ENCODE peak calls at places on chromosomes 11 and 22, in four cellular contexts. One of them, this sample, is unnamed.
A peak's percentile ranks its signal among the peaks of the same experiment; 100 is the strongest.

GRCh38 chr11:92295175-92296137 is 70.8 kb downstream of the FAT3 start:
- DNase-seq in K562: no peak
- DNase-seq in HepG2: no peak
- DNase-seq in GM12878: no peak
- DNase-seq in this sample: no peak

GRCh38 chr22:32808038-32808445 is 6.5 kb downstream of the TIMP3 start:
- DNase-seq in K562: no peak
- DNase-seq in HepG2: peak; percentile 84
- DNase-seq in GM12878: no peak
- DNase-seq in this sample: no peak

GRCh38 chr11:69327741-69328191 is 33.8 kb downstream of the MYEOV start:
- DNase-seq in K562: no peak
- DNase-seq in HepG2: no peak
- DNase-seq in GM12878: no peak
- DNase-seq in this sample: no peak

GRCh38 chr11:14029971-14030531 is 67.5 kb downstream of the SPON1 start:
- DNase-seq in K562: peak; percentile 9
- DNase-seq in HepG2: no peak
- DNase-seq in GM12878: no peak
- DNase-seq in this sample: no peak

GRCh38 chr11:12043959-12044772 is 35.7 kb upstream of the DKK3 start:
- DNase-seq in K562: peak; percentile 84
- DNase-seq in HepG2: peak; percentile 87
- DNase-seq in GM12878: no peak
- DNase-seq in this sample: peak; percentile 78

GRCh38 chr22:42410708-42411107 is 21.5 kb downstream of the NFAM1 start:
- DNase-seq in K562: no peak
- DNase-seq in HepG2: no peak
- DNase-seq in GM12878: no peak
- DNase-seq in this sample: no peak

GRCh38 chr11:45347343-45347742 is 61.2 kb upstream of the SYT13 start:
- DNase-seq in K562: no peak
- DNase-seq in HepG2: no peak
- DNase-seq in GM12878: no peak
- DNase-seq in this sample: no peak

GRCh38 chr22:50444663-50445062 is 30.2 kb downstream of the SBF1 start:
- DNase-seq in K562: no peak
- DNase-seq in HepG2: no peak
- DNase-seq in GM12878: no peak
- DNase-seq in this sample: no peak

GRCh38 chr22:27045103-27045940 is 387.9 kb downstream of the MIAT start:
- DNase-seq in K562: no peak
- DNase-seq in HepG2: no peak
- DNase-seq in GM12878: no peak
- DNase-seq in this sample: no peak

GRCh38 chr11:78809931-78810481 is 235.3 kb upstream of the NARS2 start:
- DNase-seq in K562: no peak
- DNase-seq in HepG2: no peak
- DNase-seq in GM12878: no peak
- DNase-seq in this sample: no peak

GRCh38 chr22:36017661-36018091 is 10.9 kb downstream of the RBFOX2 start:
- DNase-seq in K562: no peak
- DNase-seq in HepG2: no peak
- DNase-seq in GM12878: peak; percentile 68
- DNase-seq in this sample: no peak

GRCh38 chr11:59365621-59366020 is 6.9 kb downstream of the OR5AN1 start:
- DNase-seq in K562: no peak
- DNase-seq in HepG2: no peak
- DNase-seq in GM12878: no peak
- DNase-seq in this sample: no peak

GRCh38 chr11:64084962-64085710 is 49.4 kb downstream of the FLRT1 start:
- DNase-seq in K562: no peak
- DNase-seq in HepG2: peak; percentile 72
- DNase-seq in GM12878: no peak
- DNase-seq in this sample: no peak

GRCh38 chr11:23233075-23233474 is 372.8 kb upstream of the CCDC179 start:
- DNase-seq in K562: no peak
- DNase-seq in HepG2: no peak
- DNase-seq in GM12878: no peak
- DNase-seq in this sample: no peak
- TF ChIP-seq FOXK2 in K562: no peak
- TF ChIP-seq FOXK2 in HepG2: no peak
- TF ChIP-seq FOXK2 in GM12878: no peak
- TF ChIP-seq FOXK2 in this sample: no peak

GRCh38 chr11:1303196-1303821 is 6.1 kb downstream of the TOLLIP start:
- DNase-seq in K562: no peak
- DNase-seq in HepG2: no peak
- DNase-seq in GM12878: no peak
- DNase-seq in this sample: no peak

GRCh38 chr11:1302461-1303073 is 6.9 kb downstream of the TOLLIP start:
- DNase-seq in K562: no peak
- DNase-seq in HepG2: peak; percentile 65
- DNase-seq in GM12878: no peak
- DNase-seq in this sample: no peak

GRCh38 chr11:1305063-1305495 is 4.4 kb downstream of the TOLLIP start:
- DNase-seq in K562: no peak
- DNase-seq in HepG2: no peak
- DNase-seq in GM12878: no peak
- DNase-seq in this sample: no peak

GRCh38 chr11:1304376-1304775 is 5.1 kb downstream of the TOLLIP start:
- DNase-seq in K562: peak; percentile 11
- DNase-seq in HepG2: peak; percentile 81
- DNase-seq in GM12878: no peak
- DNase-seq in this sample: no peak

GRCh38 chr11:1303973-1304372 is 5.5 kb downstream of the TOLLIP start:
- DNase-seq in K562: no peak
- DNase-seq in HepG2: no peak
- DNase-seq in GM12878: no peak
- DNase-seq in this sample: no peak
- TF ChIP-seq FOXK2 in K562: no peak
- TF ChIP-seq FOXK2 in HepG2: no peak
- TF ChIP-seq FOXK2 in GM12878: no peak
- TF ChIP-seq FOXK2 in this sample: no peak

GRCh38 chr11:34250732-34251639 is 106.8 kb downstream of the ABTB2 start:
- DNase-seq in K562: peak; percentile 27
- DNase-seq in HepG2: no peak
- DNase-seq in GM12878: no peak
- DNase-seq in this sample: no peak
- TF ChIP-seq FOXK2 in K562: no peak
- TF ChIP-seq FOXK2 in HepG2: no peak
- TF ChIP-seq FOXK2 in GM12878: no peak
- TF ChIP-seq FOXK2 in this sample: no peak

DNA sequence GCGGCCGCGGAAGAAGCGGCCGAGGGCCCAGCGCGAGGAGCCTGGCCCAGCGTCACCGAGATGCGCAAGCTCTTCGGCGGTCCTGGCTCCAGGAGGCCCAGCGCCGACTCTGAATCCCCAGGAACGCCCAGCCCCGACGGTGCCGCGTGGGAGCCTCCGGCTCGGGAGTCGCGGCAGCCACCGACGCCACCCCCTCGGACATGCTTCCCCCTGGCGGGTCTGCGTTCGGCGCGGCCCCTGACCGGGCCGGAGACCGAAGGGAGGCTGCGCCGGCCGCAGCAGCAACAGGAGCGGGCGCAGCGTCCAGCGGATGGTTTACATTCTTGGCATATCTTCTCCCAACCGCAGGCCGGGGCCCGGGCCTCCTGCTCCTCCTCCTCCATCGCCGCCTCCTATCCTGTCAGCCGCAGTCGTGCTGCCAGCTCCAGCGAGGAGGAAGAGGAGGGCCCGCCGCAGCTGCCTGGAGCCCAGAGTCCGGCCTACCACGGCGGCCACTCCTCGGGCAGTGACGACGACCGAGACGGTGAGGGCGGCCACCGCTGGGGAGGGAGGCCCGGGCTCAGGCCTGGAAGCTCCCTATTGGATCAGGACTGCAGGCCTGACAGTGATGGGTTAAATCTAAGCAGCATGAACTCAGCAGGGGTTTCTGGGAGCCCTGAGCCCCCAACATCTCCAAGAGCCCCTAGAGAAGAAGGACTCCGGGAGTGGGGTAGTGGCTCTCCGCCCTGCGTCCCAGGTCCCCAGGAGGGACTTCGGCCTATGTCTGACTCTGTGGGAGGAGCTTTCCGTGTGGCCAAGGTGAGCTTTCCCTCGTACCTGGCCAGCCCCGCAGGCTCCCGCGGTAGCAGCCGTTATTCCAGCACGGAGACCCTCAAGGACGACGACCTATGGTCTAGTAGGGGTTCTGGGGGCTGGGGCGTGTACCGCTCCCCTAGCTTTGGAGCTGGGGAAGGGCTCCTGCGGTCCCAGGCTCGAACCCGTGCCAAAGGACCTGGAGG is 1.2 kb downstream of the ARHGEF17 start:
- DNase-seq in K562: peak; percentile 28
- DNase-seq in HepG2: peak; percentile 92
- DNase-seq in GM12878: no peak
- DNase-seq in this sample: no peak
- TF ChIP-seq FOXK2 in K562: no peak
- TF ChIP-seq FOXK2 in HepG2: peak; percentile 7
- TF ChIP-seq FOXK2 in GM12878: no peak
- TF ChIP-seq FOXK2 in this sample: no peak